ENCODE peak calls at places on chromosomes 2 and 18, in five cellular contexts. K is upper lobe of right lung, D is frontal cortex, R is T-helper 9 cell, W is fibroblast of the conjunctiva. M is an unnamed sample.

GRCh38 chr18:2148823-2149222 is 422.5 kb downstream of the METTL4 start:
- DNase-seq in D (no peak), K (no peak), W (peak; percentile 10), R (no peak), M (no peak)

GRCh38 chr18:1663879-1664705 is 759.4 kb downstream of the ADCYAP1 start:
- DNase-seq in W (no peak), R (no peak), K (peak; percentile 85), D (no peak), M (no peak)

GRCh38 chr2:37415128-37415817 is 70.8 kb downstream of the QPCT start:
- DNase-seq in K (no peak), D (no peak), R (no peak), W (peak; percentile 23), M (no peak)

GRCh38 chr2:176123483-176123843 is 944 bp downstream of the HOXD9 start:
- DNase-seq in W (no peak), D (no peak), K (no peak), R (no peak), M (no peak)

GRCh38 chr18:22166070-22166972 is 3.1 kb upstream of the GATA6 start:
- DNase-seq in R (no peak), K (peak; percentile 85), D (no peak), W (no peak), M (no peak)

GRCh38 chr2:60707750-60708371 is 48.2 kb upstream of the PAPOLG start:
- DNase-seq in D (peak; percentile 12), K (no peak), W (peak; percentile 4), R (no peak), M (peak; percentile 39)

GRCh38 chr2:73762571-73762970 is 17.3 kb downstream of the DUSP11 start:
- DNase-seq in W (no peak), K (no peak), R (no peak), D (no peak), M (no peak)

GRCh38 chr2:84849271-84849952 is 31.5 kb downstream of the TRABD2A start:
- DNase-seq in R (peak; percentile 32), K (no peak), D (no peak), W (no peak), M (peak; percentile 55)

GRCh38 chr2:85418132-85419008 is at the start of gene SH2D6:
- DNase-seq in W (peak; percentile 70), D (peak; percentile 86), R (peak; percentile 78), K (peak; percentile 93), M (peak; percentile 83)

GRCh38 chr2:43458002-43458628 is 137.7 kb downstream of the THADA start:
- DNase-seq in R (no peak), K (no peak), D (no peak), W (no peak), M (no peak)

GRCh38 chr2:232362174-232362913 is 16.2 kb upstream of the ALPP start:
- DNase-seq in K (peak; percentile 50), D (no peak), R (no peak), W (no peak), M (no peak)

GRCh38 chr18:9429662-9429993 is 45.7 kb upstream of the RALBP1 start:
- DNase-seq in K (no peak), D (no peak), R (no peak), W (no peak), M (no peak)

GRCh38 chr2:38997784-38998183 is 108.1 kb downstream of the ARHGEF33 start:
- DNase-seq in K (no peak), W (peak; percentile 83), R (no peak), D (no peak), M (no peak)

GRCh38 chr2:228268756-228269155 is 87.3 kb upstream of the SPHKAP start:
- DNase-seq in K (no peak), W (no peak), R (no peak), D (no peak), M (no peak)

GRCh38 chr18:58268849-58269248 is 224.8 kb downstream of the NEDD4L start:
- DNase-seq in W (no peak), D (no peak), K (no peak), R (no peak), M (no peak)

GRCh38 chr2:97355887-97356286 is 233.8 kb downstream of the ANKRD36B start:
- DNase-seq in R (no peak), W (no peak), D (no peak), K (no peak), M (no peak)

GRCh38 chr2:152647417-152648010 is 69.7 kb downstream of the PRPF40A start:
- DNase-seq in R (no peak), K (peak; percentile 66), W (peak; percentile 23), D (no peak), M (no peak)

GRCh38 chr2:83531211-83531610 is 927.9 kb downstream of the SUCLG1 start:
- DNase-seq in R (no peak), D (no peak), W (no peak), K (no peak), M (no peak)

GRCh38 chr18:33923980-33924379 is 300.7 kb downstream of the NOL4 start:
- DNase-seq in D (no peak), R (no peak), W (no peak), K (no peak), M (no peak)

GRCh38 chr18:13500227-13500865 is 226.0 kb downstream of the FAM210A start:
- DNase-seq in R (no peak), W (peak; percentile 5), K (no peak), D (no peak), M (no peak)

GRCh38 chr2:235083822-235084221 is 132.0 kb downstream of the SH3BP4 start:
- DNase-seq in D (no peak), R (no peak), W (no peak), K (no peak), M (no peak)

GRCh38 chr18:32439802-32440201 is 30.9 kb downstream of the GAREM1 start:
- DNase-seq in W (no peak), R (no peak), K (no peak), D (no peak), M (no peak)

GRCh38 chr2:39981877-39982276 is 202.8 kb upstream of the THUMPD2 start:
- DNase-seq in D (no peak), R (no peak), K (no peak), W (peak; percentile 28), M (no peak)

GRCh38 chr2:65030933-65031332 is 25.3 kb upstream of the CEP68 start:
- DNase-seq in D (no peak), R (no peak), K (no peak), W (no peak), M (no peak)

GRCh38 chr18:24601624-24602023 is 141.2 kb downstream of the HRH4 start:
- DNase-seq in K (no peak), D (no peak), W (no peak), R (no peak), M (no peak)

GRCh38 chr2:227183657-227184367 is 19.4 kb downstream of the COL4A3 start:
- DNase-seq in K (no peak), R (no peak), W (no peak), D (no peak), M (no peak)

GRCh38 chr2:239715606-239716005 is 309.5 kb downstream of the NDUFA10 start:
- DNase-seq in R (no peak), K (peak; percentile 48), D (no peak), W (no peak), M (no peak)

GRCh38 chr18:75031717-75032317 is 177.1 kb downstream of the PTGR3 start:
- DNase-seq in R (no peak), D (no peak), W (peak; percentile 35), K (no peak), M (no peak)

GRCh38 chr18:55781481-55781957 is 193.5 kb upstream of the TCF4 start:
- DNase-seq in D (peak; percentile 48), K (no peak), R (no peak), W (peak; percentile 40), M (no peak)

GRCh38 chr2:38750011-38750792 is 959 bp downstream of the SRSF7 start:
- DNase-seq in K (peak; percentile 82), W (no peak), D (peak; percentile 63), R (peak; percentile 21), M (no peak)

GRCh38 chr2:219951111-219951510 is 323.7 kb downstream of the SLC4A3 start:
- DNase-seq in W (no peak), D (no peak), K (no peak), R (no peak), M (no peak)

GRCh38 chr2:5692561-5693287 is 540 bp downstream of the SOX11 start:
- DNase-seq in W (no peak), D (no peak), R (no peak), K (no peak), M (no peak)

GRCh38 chr18:48959921-48960920 is 9.5 kb upstream of the SMAD7 start:
- DNase-seq in R (no peak), D (no peak), W (no peak), K (no peak), M (no peak)

GRCh38 chr18:54436501-54436900 is 78.8 kb downstream of the C18orf54 start:
- DNase-seq in K (no peak), R (no peak), W (no peak), D (no peak), M (no peak)

M was measured in CD4-positive, alpha-beta memory T cell.